ENCODE peak calls at places on chromosomes 1 and 21, in six cellular contexts. One of them, this sample, is unnamed.
A peak's percentile ranks its signal among the peaks of the same experiment; 100 is the strongest.

GRCh38 chr1:58412071-58412580 is 134.4 kb downstream of the OMA1 start:
- DNase-seq in mammary epithelial cell: peak; percentile 21
- DNase-seq in tibial artery: no peak
- DNase-seq in AG09309: no peak
- DNase-seq in ovary: no peak
- DNase-seq in HFFc6: peak; percentile 77
- DNase-seq in this sample: no peak

GRCh38 chr1:207713529-207713928 is 38.3 kb upstream of the CD46 start:
- DNase-seq in mammary epithelial cell: no peak
- DNase-seq in tibial artery: no peak
- DNase-seq in AG09309: no peak
- DNase-seq in ovary: no peak
- DNase-seq in HFFc6: no peak
- DNase-seq in this sample: no peak

GRCh38 chr1:116446686-116447085 is 73.6 kb downstream of the ATP1A1 start:
- DNase-seq in mammary epithelial cell: peak; percentile 36
- DNase-seq in tibial artery: no peak
- DNase-seq in AG09309: no peak
- DNase-seq in ovary: no peak
- DNase-seq in HFFc6: no peak
- DNase-seq in this sample: no peak

GRCh38 chr1:186474208-186474607 is 13.3 kb upstream of the PDC start:
- DNase-seq in mammary epithelial cell: peak; percentile 52
- DNase-seq in tibial artery: no peak
- DNase-seq in AG09309: no peak
- DNase-seq in ovary: no peak
- DNase-seq in HFFc6: peak; percentile 27
- DNase-seq in this sample: no peak

GRCh38 chr1:155648207-155649147 is 38.5 kb downstream of the MSTO1 start:
- DNase-seq in mammary epithelial cell: peak; percentile 95
- DNase-seq in tibial artery: peak; percentile 37
- DNase-seq in AG09309: peak; percentile 79
- DNase-seq in ovary: no peak
- DNase-seq in HFFc6: peak; percentile 91
- DNase-seq in this sample: no peak

GRCh38 chr1:180778782-180779398 is 133.8 kb upstream of the KIAA1614 start:
- DNase-seq in mammary epithelial cell: peak; percentile 12
- DNase-seq in tibial artery: no peak
- DNase-seq in AG09309: no peak
- DNase-seq in ovary: no peak
- DNase-seq in HFFc6: no peak
- DNase-seq in this sample: peak; percentile 20

GRCh38 chr1:39919545-39919944 is 17.8 kb upstream of the MYCL start:
- DNase-seq in mammary epithelial cell: peak; percentile 76
- DNase-seq in tibial artery: no peak
- DNase-seq in AG09309: no peak
- DNase-seq in ovary: no peak
- DNase-seq in HFFc6: peak; percentile 52
- DNase-seq in this sample: peak; percentile 86

GRCh38 chr21:29077651-29078090 is 4.2 kb upstream of the CCT8 start:
- DNase-seq in mammary epithelial cell: no peak
- DNase-seq in tibial artery: no peak
- DNase-seq in AG09309: no peak
- DNase-seq in ovary: peak; percentile 41
- DNase-seq in HFFc6: no peak
- DNase-seq in this sample: no peak

GRCh38 chr1:179798864-179799516 is 55.9 kb downstream of the FAM163A start:
- DNase-seq in mammary epithelial cell: no peak
- DNase-seq in tibial artery: no peak
- DNase-seq in AG09309: no peak
- DNase-seq in ovary: no peak
- DNase-seq in HFFc6: no peak
- DNase-seq in this sample: no peak

GRCh38 chr1:82464362-82464931 is 663.7 kb downstream of the ADGRL2 start:
- DNase-seq in mammary epithelial cell: no peak
- DNase-seq in tibial artery: no peak
- DNase-seq in AG09309: no peak
- DNase-seq in ovary: peak; percentile 21
- DNase-seq in HFFc6: no peak
- DNase-seq in this sample: no peak

GRCh38 chr1:78619029-78619428 is 1.2 kb upstream of the IFI44L start:
- DNase-seq in mammary epithelial cell: no peak
- DNase-seq in tibial artery: no peak
- DNase-seq in AG09309: no peak
- DNase-seq in ovary: no peak
- DNase-seq in HFFc6: no peak
- DNase-seq in this sample: no peak

GRCh38 chr1:101131239-101131924 is 105.4 kb upstream of the S1PR1 start:
- DNase-seq in mammary epithelial cell: no peak
- DNase-seq in tibial artery: no peak
- DNase-seq in AG09309: no peak
- DNase-seq in ovary: no peak
- DNase-seq in HFFc6: no peak
- DNase-seq in this sample: no peak

GRCh38 chr1:235633220-235633540 is 16.4 kb downstream of the GNG4 start:
- DNase-seq in mammary epithelial cell: no peak
- DNase-seq in tibial artery: no peak
- DNase-seq in AG09309: no peak
- DNase-seq in ovary: no peak
- DNase-seq in HFFc6: no peak
- DNase-seq in this sample: no peak

GRCh38 chr1:235632538-235633219 is 16.9 kb downstream of the GNG4 start:
- DNase-seq in mammary epithelial cell: peak; percentile 26
- DNase-seq in tibial artery: no peak
- DNase-seq in AG09309: peak; percentile 14
- DNase-seq in ovary: no peak
- DNase-seq in HFFc6: peak; percentile 46
- DNase-seq in this sample: peak; percentile 74

GRCh38 chr1:235637756-235638155 is 11.8 kb downstream of the GNG4 start:
- DNase-seq in mammary epithelial cell: no peak
- DNase-seq in tibial artery: no peak
- DNase-seq in AG09309: no peak
- DNase-seq in ovary: no peak
- DNase-seq in HFFc6: no peak
- DNase-seq in this sample: no peak

GRCh38 chr1:235639586-235640205 is 9.9 kb downstream of the GNG4 start:
- DNase-seq in mammary epithelial cell: no peak
- DNase-seq in tibial artery: no peak
- DNase-seq in AG09309: no peak
- DNase-seq in ovary: no peak
- DNase-seq in HFFc6: no peak
- DNase-seq in this sample: no peak

GRCh38 chr1:235635938-235636663 is 13.5 kb downstream of the GNG4 start:
- DNase-seq in mammary epithelial cell: no peak
- DNase-seq in tibial artery: no peak
- DNase-seq in AG09309: no peak
- DNase-seq in ovary: no peak
- DNase-seq in HFFc6: no peak
- DNase-seq in this sample: no peak
- TF ChIP-seq CTCF in mammary epithelial cell: peak; percentile 26
- TF ChIP-seq CTCF in tibial artery: no peak
- TF ChIP-seq CTCF in AG09309: no peak
- TF ChIP-seq CTCF in ovary: no peak
- TF ChIP-seq CTCF in HFFc6: peak; percentile 47
- TF ChIP-seq CTCF in this sample: no peak

DNA sequence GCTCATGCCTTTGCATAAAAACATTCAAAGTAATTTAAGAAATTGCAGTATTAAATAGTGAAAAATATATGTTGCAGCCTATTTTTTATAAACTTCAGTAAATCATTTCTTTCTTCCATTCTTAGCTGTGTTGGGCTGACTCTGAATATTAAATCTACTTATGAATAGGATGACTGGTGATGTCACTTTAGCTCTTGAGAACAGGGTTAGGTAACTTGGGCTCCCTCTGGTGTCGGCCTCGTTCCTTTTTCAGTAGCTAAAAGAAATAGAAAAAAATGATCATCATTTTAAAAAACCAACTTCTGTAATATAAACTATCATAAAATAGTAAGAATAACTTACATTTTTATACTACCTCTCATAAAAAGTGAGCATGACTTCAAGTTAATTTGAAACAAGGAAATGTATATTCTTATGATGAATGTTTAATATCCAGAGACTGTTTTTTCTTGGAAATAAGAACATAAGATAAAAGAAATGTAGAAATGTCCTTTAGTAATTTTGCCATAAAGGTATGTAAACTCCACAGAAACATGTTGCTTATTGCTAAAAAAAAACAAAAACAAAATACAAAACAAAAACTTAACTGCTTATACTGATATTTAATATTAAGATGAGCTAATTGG is 26.8 kb upstream of the NCAM2 start:
- DNase-seq in mammary epithelial cell: no peak
- DNase-seq in tibial artery: no peak
- DNase-seq in AG09309: no peak
- DNase-seq in ovary: no peak
- DNase-seq in HFFc6: peak; percentile 40
- DNase-seq in this sample: peak; percentile 29
- TF ChIP-seq CTCF in mammary epithelial cell: peak; percentile 34
- TF ChIP-seq CTCF in tibial artery: peak; percentile 15
- TF ChIP-seq CTCF in AG09309: no peak
- TF ChIP-seq CTCF in ovary: no peak
- TF ChIP-seq CTCF in HFFc6: peak; percentile 76
- TF ChIP-seq CTCF in this sample: no peak

GRCh38 chr1:170125269-170125668 is 20.5 kb upstream of the NTMT2 start:
- DNase-seq in mammary epithelial cell: no peak
- DNase-seq in tibial artery: no peak
- DNase-seq in AG09309: no peak
- DNase-seq in ovary: no peak
- DNase-seq in HFFc6: no peak
- DNase-seq in this sample: no peak

GRCh38 chr1:170131450-170131849 is 14.3 kb upstream of the NTMT2 start:
- DNase-seq in mammary epithelial cell: no peak
- DNase-seq in tibial artery: no peak
- DNase-seq in AG09309: no peak
- DNase-seq in ovary: no peak
- DNase-seq in HFFc6: no peak
- DNase-seq in this sample: no peak

GRCh38 chr1:170122366-170122765 is 23.4 kb upstream of the NTMT2 start:
- DNase-seq in mammary epithelial cell: no peak
- DNase-seq in tibial artery: no peak
- DNase-seq in AG09309: no peak
- DNase-seq in ovary: no peak
- DNase-seq in HFFc6: no peak
- DNase-seq in this sample: no peak

GRCh38 chr1:170131984-170132383 is 13.8 kb upstream of the NTMT2 start:
- DNase-seq in mammary epithelial cell: no peak
- DNase-seq in tibial artery: no peak
- DNase-seq in AG09309: no peak
- DNase-seq in ovary: no peak
- DNase-seq in HFFc6: no peak
- DNase-seq in this sample: no peak

DNA sequence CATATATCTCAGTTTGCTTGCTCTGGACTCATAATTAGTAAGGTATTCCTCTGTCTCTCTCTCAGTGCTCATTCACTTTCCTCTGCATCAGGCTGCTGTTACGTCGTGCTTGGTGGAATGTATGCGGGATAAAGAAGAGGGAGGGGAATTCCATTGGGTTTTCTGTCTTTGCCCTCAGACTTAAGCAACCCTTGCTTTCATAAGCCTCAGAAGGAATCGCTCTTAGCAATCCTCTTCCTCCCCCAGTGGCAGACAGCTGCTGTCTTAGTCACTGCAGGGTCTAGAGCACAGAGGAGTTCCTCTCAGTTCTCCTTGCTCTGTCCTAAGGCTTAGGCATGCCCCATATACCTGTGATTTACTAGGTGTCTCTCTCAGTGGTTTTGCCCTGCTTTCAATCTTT is 19.1 kb upstream of the NTMT2 start:
- DNase-seq in mammary epithelial cell: peak; percentile 62
- DNase-seq in tibial artery: no peak
- DNase-seq in AG09309: peak; percentile 93
- DNase-seq in ovary: no peak
- DNase-seq in HFFc6: peak; percentile 66
- DNase-seq in this sample: peak; percentile 46
- TF ChIP-seq CTCF in mammary epithelial cell: peak; percentile 10
- TF ChIP-seq CTCF in tibial artery: no peak
- TF ChIP-seq CTCF in AG09309: peak; percentile 34
- TF ChIP-seq CTCF in ovary: no peak
- TF ChIP-seq CTCF in HFFc6: no peak
- TF ChIP-seq CTCF in this sample: no peak

GRCh38 chr1:19356266-19356665 is 44.1 kb downstream of the SLC66A1 start:
- DNase-seq in mammary epithelial cell: no peak
- DNase-seq in tibial artery: no peak
- DNase-seq in AG09309: no peak
- DNase-seq in ovary: no peak
- DNase-seq in HFFc6: no peak
- DNase-seq in this sample: no peak
- TF ChIP-seq CTCF in mammary epithelial cell: no peak
- TF ChIP-seq CTCF in tibial artery: no peak
- TF ChIP-seq CTCF in AG09309: no peak
- TF ChIP-seq CTCF in ovary: no peak
- TF ChIP-seq CTCF in HFFc6: no peak
- TF ChIP-seq CTCF in this sample: no peak

GRCh38 chr1:23720256-23720995 is 22.8 kb upstream of the ELOA start:
- DNase-seq in mammary epithelial cell: peak; percentile 64
- DNase-seq in tibial artery: no peak
- DNase-seq in AG09309: no peak
- DNase-seq in ovary: no peak
- DNase-seq in HFFc6: no peak
- DNase-seq in this sample: peak; percentile 61

GRCh38 chr1:23719162-23719820 is 24.0 kb upstream of the ELOA start:
- DNase-seq in mammary epithelial cell: peak; percentile 15
- DNase-seq in tibial artery: no peak
- DNase-seq in AG09309: no peak
- DNase-seq in ovary: no peak
- DNase-seq in HFFc6: no peak
- DNase-seq in this sample: no peak

GRCh38 chr1:23722652-23723051 is 20.6 kb upstream of the ELOA start:
- DNase-seq in mammary epithelial cell: no peak
- DNase-seq in tibial artery: no peak
- DNase-seq in AG09309: no peak
- DNase-seq in ovary: no peak
- DNase-seq in HFFc6: no peak
- DNase-seq in this sample: no peak

GRCh38 chr1:23718482-23718881 is 24.8 kb upstream of the ELOA start:
- DNase-seq in mammary epithelial cell: no peak
- DNase-seq in tibial artery: no peak
- DNase-seq in AG09309: no peak
- DNase-seq in ovary: no peak
- DNase-seq in HFFc6: no peak
- DNase-seq in this sample: no peak
- TF ChIP-seq CTCF in mammary epithelial cell: peak; percentile 59
- TF ChIP-seq CTCF in tibial artery: peak; percentile 12
- TF ChIP-seq CTCF in AG09309: peak; percentile 46
- TF ChIP-seq CTCF in ovary: no peak
- TF ChIP-seq CTCF in HFFc6: peak; percentile 73
- TF ChIP-seq CTCF in this sample: peak; percentile 22